ENCODE peak calls at places on chromosomes 1 and 21, in nine cellular contexts. P is IMR-90, Q is suprapubic skin, N is mammary epithelial cell, U is cardiac muscle cell, C is mucosa of descending colon, R is body of pancreas, I is transverse colon, D is neural crest cell. J is an unnamed sample.

GRCh38 chr21:28445081-28445830 is 547.4 kb downstream of the LTN1 start:
- DNase-seq in P (peak; percentile 91), Q (no peak), N (peak; percentile 23), U (no peak), C (no peak), R (no peak), I (no peak), D (no peak), J (no peak)

GRCh38 chr21:39088831-39089380 is 94.3 kb downstream of the PSMG1 start:
- DNase-seq in P (peak; percentile 82), Q (no peak), N (peak; percentile 61), U (no peak), C (no peak), R (no peak), I (no peak), D (no peak), J (no peak)

GRCh38 chr1:244092293-244093264 is 41.5 kb downstream of the ZBTB18 start:
- DNase-seq in P (peak; percentile 67), Q (no peak), N (no peak), U (no peak), C (no peak), R (peak; percentile 13), I (peak; percentile 68), D (no peak), J (no peak)

GRCh38 chr1:64584479-64584878 is 114.5 kb downstream of the CACHD1 start:
- DNase-seq in P (no peak), Q (no peak), N (no peak), U (no peak), C (no peak), R (no peak), I (no peak), D (no peak), J (no peak)

GRCh38 chr1:221335161-221336101 is 406.5 kb downstream of the DUSP10 start:
- DNase-seq in P (peak; percentile 69), Q (peak; percentile 66), N (peak; percentile 50), U (no peak), C (peak; percentile 40), R (peak; percentile 44), I (peak; percentile 10), D (no peak), J (no peak)

GRCh38 chr21:31347435-31348032 is 3.5 kb upstream of the TIAM1 start:
- DNase-seq in P (peak; percentile 50), Q (no peak), N (no peak), U (peak; percentile 23), C (no peak), R (no peak), I (no peak), D (peak; percentile 8), J (no peak)

GRCh38 chr1:200724064-200724463 is 14.6 kb upstream of the CAMSAP2 start:
- DNase-seq in P (peak; percentile 27), Q (no peak), N (peak; percentile 70), U (peak; percentile 31), C (no peak), R (no peak), I (no peak), D (no peak), J (no peak)

GRCh38 chr1:151128800-151129199 is 17.6 kb downstream of the SEMA6C start:
- DNase-seq in P (no peak), Q (no peak), N (no peak), U (peak; percentile 75), C (no peak), R (no peak), I (no peak), D (no peak), J (no peak)

GRCh38 chr1:18946550-18947381 is 9.7 kb downstream of the IFFO2 start:
- DNase-seq in P (no peak), Q (no peak), N (no peak), U (no peak), C (no peak), R (no peak), I (no peak), D (no peak), J (no peak)

GRCh38 chr1:1984560-1985070 is 19.0 kb downstream of the CFAP74 start:
- DNase-seq in P (no peak), Q (no peak), N (no peak), U (no peak), C (no peak), R (no peak), I (no peak), D (no peak), J (no peak)

GRCh38 chr1:15758953-15759661 is 512 bp downstream of the FBLIM1 start:
- DNase-seq in P (no peak), Q (no peak), N (peak; percentile 27), U (peak; percentile 41), C (no peak), R (no peak), I (no peak), D (no peak), J (no peak)

GRCh38 chr21:39954570-39954969 is 87.3 kb downstream of the PCP4 start:
- DNase-seq in P (no peak), Q (no peak), N (no peak), U (no peak), C (no peak), R (no peak), I (no peak), D (no peak), J (no peak)

GRCh38 chr1:2314297-2314802 is 77.0 kb downstream of the MORN1 start:
- DNase-seq in P (peak; percentile 36), Q (no peak), N (no peak), U (peak; percentile 92), C (no peak), R (peak; percentile 62), I (peak; percentile 56), D (peak; percentile 69), J (peak; percentile 70)

GRCh38 chr1:110155878-110156522 is 5.7 kb downstream of the SLC6A17 start:
- DNase-seq in P (peak; percentile 63), Q (no peak), N (peak; percentile 53), U (peak; percentile 90), C (no peak), R (peak; percentile 57), I (peak; percentile 48), D (peak; percentile 71), J (peak; percentile 88)

DNA sequence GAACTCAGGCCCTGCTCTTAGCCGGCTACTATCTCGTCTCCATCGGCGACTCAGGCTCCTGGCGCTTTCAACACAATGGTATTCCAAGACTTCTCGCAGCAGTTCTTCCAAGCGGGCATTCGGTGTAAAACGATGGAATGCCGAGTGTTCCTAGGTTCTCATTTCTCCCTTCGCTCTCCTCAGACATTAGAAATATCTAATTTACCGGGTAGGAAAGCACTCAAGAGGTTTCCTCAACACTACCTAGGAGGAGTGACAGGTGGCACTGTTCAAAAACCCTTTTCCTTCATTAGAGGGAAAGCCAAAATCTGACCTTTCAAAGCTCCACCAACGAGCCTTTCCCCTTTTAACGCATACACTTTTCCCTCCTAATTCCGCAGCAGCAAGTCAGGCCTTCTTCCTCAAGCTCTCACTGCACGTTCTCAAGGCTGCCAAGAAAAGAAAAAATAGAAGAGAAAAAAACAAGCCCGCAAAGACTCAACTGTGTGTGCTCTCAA is 601 bp downstream of the UBE2G2 start:
- DNase-seq in P (peak; percentile 26), Q (no peak), N (peak; percentile 44), U (peak; percentile 44), C (no peak), R (no peak), I (no peak), D (no peak), J (no peak)
- TF ChIP-seq CTCF in P (peak; percentile 30), Q (peak; percentile 34), N (peak; percentile 26), U (peak; percentile 29), C (no peak), R (peak; percentile 37), I (no peak), D (peak; percentile 58), J (peak; percentile 47)

DNA sequence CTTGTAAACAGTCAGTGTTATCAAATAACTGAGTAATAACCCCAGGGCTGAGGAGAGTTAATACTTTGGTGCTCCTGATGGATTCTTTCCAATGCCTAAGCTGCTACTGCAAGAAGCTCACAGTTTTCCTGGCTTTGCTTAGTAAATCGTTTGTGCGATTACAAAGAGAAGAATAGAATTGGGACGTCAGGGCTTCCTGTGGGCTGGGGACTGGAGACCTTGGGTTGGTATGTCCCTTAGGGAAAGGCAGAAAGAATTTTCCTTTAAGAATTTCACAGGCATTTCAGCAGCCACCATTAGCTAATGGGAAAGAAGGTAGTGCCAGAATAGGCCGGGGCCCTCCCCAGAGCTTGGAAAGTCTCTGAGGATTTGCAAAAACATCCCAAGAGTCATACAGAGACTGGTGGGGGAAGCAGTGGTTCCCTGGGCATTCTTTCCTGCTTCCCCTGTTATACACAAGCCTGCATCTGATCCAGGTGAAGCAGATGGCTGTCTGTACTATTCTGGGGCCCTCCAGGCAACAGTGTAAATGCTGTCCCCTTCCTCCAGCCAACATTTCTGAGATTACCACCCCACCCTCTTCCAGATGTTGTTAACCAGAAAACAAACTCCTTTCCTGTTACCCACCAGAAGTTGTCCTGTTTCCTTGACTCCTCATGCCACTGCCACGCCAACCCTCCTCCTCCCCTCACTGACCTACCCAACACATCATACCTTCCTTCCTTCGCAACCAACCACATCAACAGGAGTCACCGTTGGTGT is 40.2 kb downstream of the PLXNA2 start:
- DNase-seq in P (no peak), Q (no peak), N (no peak), U (no peak), C (no peak), R (no peak), I (no peak), D (no peak), J (no peak)
- TF ChIP-seq CTCF in P (no peak), Q (no peak), N (no peak), U (no peak), C (no peak), R (no peak), I (no peak), D (no peak), J (no peak)

GRCh38 chr1:57067863-57068262 is 102.0 kb upstream of the C8B start:
- DNase-seq in P (no peak), Q (no peak), N (no peak), U (peak; percentile 79), C (no peak), R (peak; percentile 8), I (no peak), D (no peak), J (no peak)

GRCh38 chr1:57066980-57067615 is 101.3 kb upstream of the C8B start:
- DNase-seq in P (no peak), Q (no peak), N (no peak), U (peak; percentile 73), C (no peak), R (no peak), I (no peak), D (no peak), J (no peak)

GRCh38 chr1:57072775-57073174 is 107.0 kb upstream of the C8B start:
- DNase-seq in P (no peak), Q (no peak), N (no peak), U (no peak), C (no peak), R (no peak), I (no peak), D (no peak), J (no peak)
- TF ChIP-seq CTCF in P (peak; percentile 11), Q (no peak), N (peak; percentile 2), U (no peak), C (no peak), R (no peak), I (no peak), D (peak; percentile 35), J (peak; percentile 31)

DNA sequence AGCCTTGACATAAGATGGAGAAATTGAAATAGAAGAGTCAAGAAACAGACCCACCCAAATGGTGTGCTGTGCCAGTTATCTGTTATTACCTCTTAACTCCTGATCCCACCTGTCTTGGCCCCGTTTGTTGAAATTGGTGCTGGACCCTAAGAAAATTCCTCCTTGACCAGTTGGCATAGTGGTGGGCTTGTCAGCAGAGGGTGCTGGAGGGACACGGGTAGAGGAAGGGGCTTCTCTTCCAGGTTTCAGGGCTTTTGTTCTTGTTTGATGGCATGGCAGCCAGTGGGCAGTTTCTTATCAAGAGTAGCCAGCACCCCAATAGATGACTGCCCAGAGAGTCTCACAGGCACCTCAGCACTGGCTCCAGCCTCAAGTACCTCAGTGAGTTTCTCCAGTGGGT is 51.6 kb downstream of the PCBP3 start:
- DNase-seq in P (no peak), Q (no peak), N (no peak), U (peak; percentile 34), C (no peak), R (no peak), I (no peak), D (no peak), J (no peak)
- TF ChIP-seq CTCF in P (no peak), Q (no peak), N (no peak), U (peak; percentile 12), C (no peak), R (no peak), I (no peak), D (peak; percentile 27), J (peak; percentile 24)